ENCODE peak calls at places on chromosomes 5 and 9, in nine cellular contexts. One of them, this sample, is unnamed. For H3K9me3, the result is how much of the 10 kb centered on the place peaks cover.

GRCh38 chr9:39108145-39108544 is 179.8 kb downstream of the CNTNAP3 start:
- DNase-seq in CD8-positive, alpha-beta memory T cell: no peak
- DNase-seq in neural progenitor cell: no peak
- DNase-seq in OCI-LY7: no peak
- DNase-seq in left ventricle myocardium inferior: no peak
- DNase-seq in neuronal stem cell: no peak
- DNase-seq in heart left ventricle: no peak
- DNase-seq in WERI-Rb-1: peak
- DNase-seq in spleen: no peak
- DNase-seq in this sample: no peak

GRCh38 chr9:76744336-76744735 is 19.9 kb upstream of the PCA3 start:
- DNase-seq in CD8-positive, alpha-beta memory T cell: no peak
- DNase-seq in neural progenitor cell: no peak
- DNase-seq in OCI-LY7: no peak
- DNase-seq in left ventricle myocardium inferior: no peak
- DNase-seq in neuronal stem cell: no peak
- DNase-seq in heart left ventricle: no peak
- DNase-seq in WERI-Rb-1: no peak
- DNase-seq in spleen: no peak
- DNase-seq in this sample: no peak

GRCh38 chr5:26553079-26553478 is 485.3 kb downstream of the CDH9 start:
- DNase-seq in CD8-positive, alpha-beta memory T cell: no peak
- DNase-seq in neural progenitor cell: peak
- DNase-seq in OCI-LY7: no peak
- DNase-seq in left ventricle myocardium inferior: no peak
- DNase-seq in neuronal stem cell: peak
- DNase-seq in heart left ventricle: no peak
- DNase-seq in WERI-Rb-1: no peak
- DNase-seq in spleen: no peak
- DNase-seq in this sample: no peak

GRCh38 chr9:127264462-127265040 is at the start of gene GARNL3:
- DNase-seq in CD8-positive, alpha-beta memory T cell: no peak
- DNase-seq in neural progenitor cell: peak
- DNase-seq in OCI-LY7: no peak
- DNase-seq in left ventricle myocardium inferior: no peak
- DNase-seq in neuronal stem cell: no peak
- DNase-seq in heart left ventricle: no peak
- DNase-seq in WERI-Rb-1: no peak
- DNase-seq in spleen: no peak
- DNase-seq in this sample: no peak

GRCh38 chr9:129259373-129259772 is 81.3 kb upstream of the IER5L start:
- DNase-seq in CD8-positive, alpha-beta memory T cell: no peak
- DNase-seq in neural progenitor cell: no peak
- DNase-seq in OCI-LY7: no peak
- DNase-seq in left ventricle myocardium inferior: no peak
- DNase-seq in neuronal stem cell: no peak
- DNase-seq in heart left ventricle: no peak
- DNase-seq in WERI-Rb-1: no peak
- DNase-seq in spleen: peak
- DNase-seq in this sample: no peak

GRCh38 chr5:161096006-161096405 is 244.0 kb upstream of the ATP10B start:
- DNase-seq in CD8-positive, alpha-beta memory T cell: no peak
- DNase-seq in neural progenitor cell: no peak
- DNase-seq in OCI-LY7: no peak
- DNase-seq in left ventricle myocardium inferior: no peak
- DNase-seq in neuronal stem cell: no peak
- DNase-seq in heart left ventricle: no peak
- DNase-seq in WERI-Rb-1: no peak
- DNase-seq in spleen: no peak
- DNase-seq in this sample: no peak

GRCh38 chr5:14705556-14705955 is 41.0 kb downstream of the OTULIN start:
- DNase-seq in CD8-positive, alpha-beta memory T cell: no peak
- DNase-seq in neural progenitor cell: no peak
- DNase-seq in OCI-LY7: no peak
- DNase-seq in left ventricle myocardium inferior: no peak
- DNase-seq in neuronal stem cell: no peak
- DNase-seq in heart left ventricle: no peak
- DNase-seq in WERI-Rb-1: no peak
- DNase-seq in spleen: no peak
- DNase-seq in this sample: no peak

GRCh38 chr5:7680260-7680659 is 170.7 kb downstream of the CFAP90 start:
- DNase-seq in CD8-positive, alpha-beta memory T cell: no peak
- DNase-seq in neural progenitor cell: no peak
- DNase-seq in OCI-LY7: no peak
- DNase-seq in left ventricle myocardium inferior: no peak
- DNase-seq in neuronal stem cell: no peak
- DNase-seq in heart left ventricle: no peak
- DNase-seq in WERI-Rb-1: no peak
- DNase-seq in spleen: no peak
- DNase-seq in this sample: no peak

GRCh38 chr5:57889558-57889957 is 406.9 kb upstream of the ACTBL2 start:
- DNase-seq in CD8-positive, alpha-beta memory T cell: no peak
- DNase-seq in neural progenitor cell: peak
- DNase-seq in OCI-LY7: no peak
- DNase-seq in left ventricle myocardium inferior: no peak
- DNase-seq in neuronal stem cell: no peak
- DNase-seq in heart left ventricle: no peak
- DNase-seq in WERI-Rb-1: peak
- DNase-seq in spleen: no peak
- DNase-seq in this sample: no peak

DNA sequence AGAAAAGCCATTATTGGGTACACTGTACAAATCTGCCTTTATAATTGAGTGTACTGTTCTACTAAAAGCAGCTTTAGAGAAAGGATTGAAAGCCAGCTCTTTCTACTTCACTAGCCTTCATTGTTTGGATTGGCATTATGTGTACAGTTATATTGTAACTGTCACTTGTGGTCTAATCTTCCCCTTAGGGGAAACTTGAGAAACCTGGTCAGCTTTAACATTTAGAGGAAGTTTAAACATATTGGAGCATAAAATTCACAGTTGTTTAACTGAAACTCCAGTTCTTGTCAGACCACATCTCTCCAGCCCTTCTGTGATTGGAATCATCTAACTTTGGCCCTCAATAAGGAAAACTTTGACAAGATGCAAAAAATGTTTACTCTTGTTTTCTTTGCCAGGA is 24.6 kb downstream of the PIK3R1 start:
- DNase-seq in CD8-positive, alpha-beta memory T cell: no peak
- DNase-seq in neural progenitor cell: no peak
- DNase-seq in OCI-LY7: peak
- DNase-seq in left ventricle myocardium inferior: no peak
- DNase-seq in neuronal stem cell: no peak
- DNase-seq in heart left ventricle: no peak
- DNase-seq in WERI-Rb-1: no peak
- DNase-seq in spleen: no peak
- DNase-seq in this sample: no peak
- H3K4me3 ChIP-seq in CD8-positive, alpha-beta memory T cell: peak
- H3K4me3 ChIP-seq in neural progenitor cell: no peak
- H3K4me3 ChIP-seq in OCI-LY7: no peak
- H3K4me3 ChIP-seq in left ventricle myocardium inferior: peak
- H3K4me3 ChIP-seq in neuronal stem cell: no peak
- H3K4me3 ChIP-seq in heart left ventricle: no peak
- H3K4me3 ChIP-seq in WERI-Rb-1: no peak
- H3K4me3 ChIP-seq in spleen: no peak
- H3K4me3 ChIP-seq in this sample: no peak

GRCh38 chr5:80037366-80037765 is 2.2 kb downstream of the THBS4 start:
- DNase-seq in CD8-positive, alpha-beta memory T cell: no peak
- DNase-seq in neural progenitor cell: no peak
- DNase-seq in OCI-LY7: no peak
- DNase-seq in left ventricle myocardium inferior: no peak
- DNase-seq in neuronal stem cell: no peak
- DNase-seq in heart left ventricle: no peak
- DNase-seq in WERI-Rb-1: no peak
- DNase-seq in spleen: no peak
- DNase-seq in this sample: no peak
- H3K9me3 ChIP-seq in CD8-positive, alpha-beta memory T cell: under half
- H3K9me3 ChIP-seq in neural progenitor cell: under half
- H3K9me3 ChIP-seq in OCI-LY7: under half
- H3K9me3 ChIP-seq in left ventricle myocardium inferior: under half
- H3K9me3 ChIP-seq in neuronal stem cell: under half
- H3K9me3 ChIP-seq in heart left ventricle: under half
- H3K9me3 ChIP-seq in WERI-Rb-1: under half
- H3K9me3 ChIP-seq in spleen: under half
- H3K9me3 ChIP-seq in this sample: under half

GRCh38 chr5:179694561-179694960 is 4.2 kb upstream of the CANX start:
- DNase-seq in CD8-positive, alpha-beta memory T cell: no peak
- DNase-seq in neural progenitor cell: no peak
- DNase-seq in OCI-LY7: no peak
- DNase-seq in left ventricle myocardium inferior: no peak
- DNase-seq in neuronal stem cell: no peak
- DNase-seq in heart left ventricle: no peak
- DNase-seq in WERI-Rb-1: no peak
- DNase-seq in spleen: no peak
- DNase-seq in this sample: no peak

GRCh38 chr5:179697993-179698934 is 503 bp upstream of the CANX start:
- DNase-seq in CD8-positive, alpha-beta memory T cell: peak
- DNase-seq in neural progenitor cell: peak
- DNase-seq in OCI-LY7: peak
- DNase-seq in left ventricle myocardium inferior: peak
- DNase-seq in neuronal stem cell: peak
- DNase-seq in heart left ventricle: peak
- DNase-seq in WERI-Rb-1: peak
- DNase-seq in spleen: peak
- DNase-seq in this sample: peak

GRCh38 chr5:179696605-179697004 is 2.2 kb upstream of the CANX start:
- DNase-seq in CD8-positive, alpha-beta memory T cell: no peak
- DNase-seq in neural progenitor cell: no peak
- DNase-seq in OCI-LY7: peak
- DNase-seq in left ventricle myocardium inferior: no peak
- DNase-seq in neuronal stem cell: no peak
- DNase-seq in heart left ventricle: no peak
- DNase-seq in WERI-Rb-1: no peak
- DNase-seq in spleen: no peak
- DNase-seq in this sample: no peak

GRCh38 chr5:179698935-179699639 is at the start of gene CANX:
- DNase-seq in CD8-positive, alpha-beta memory T cell: no peak
- DNase-seq in neural progenitor cell: no peak
- DNase-seq in OCI-LY7: no peak
- DNase-seq in left ventricle myocardium inferior: no peak
- DNase-seq in neuronal stem cell: no peak
- DNase-seq in heart left ventricle: no peak
- DNase-seq in WERI-Rb-1: no peak
- DNase-seq in spleen: no peak
- DNase-seq in this sample: no peak

GRCh38 chr5:179697108-179697507 is 1.7 kb upstream of the CANX start:
- DNase-seq in CD8-positive, alpha-beta memory T cell: no peak
- DNase-seq in neural progenitor cell: no peak
- DNase-seq in OCI-LY7: no peak
- DNase-seq in left ventricle myocardium inferior: no peak
- DNase-seq in neuronal stem cell: no peak
- DNase-seq in heart left ventricle: no peak
- DNase-seq in WERI-Rb-1: no peak
- DNase-seq in spleen: no peak
- DNase-seq in this sample: no peak
- H3K4me3 ChIP-seq in CD8-positive, alpha-beta memory T cell: no peak
- H3K4me3 ChIP-seq in neural progenitor cell: no peak
- H3K4me3 ChIP-seq in OCI-LY7: peak
- H3K4me3 ChIP-seq in left ventricle myocardium inferior: no peak
- H3K4me3 ChIP-seq in neuronal stem cell: no peak
- H3K4me3 ChIP-seq in heart left ventricle: no peak
- H3K4me3 ChIP-seq in WERI-Rb-1: no peak
- H3K4me3 ChIP-seq in spleen: no peak
- H3K4me3 ChIP-seq in this sample: no peak

GRCh38 chr5:5219541-5219940 is 79.4 kb downstream of the ADAMTS16 start:
- DNase-seq in CD8-positive, alpha-beta memory T cell: no peak
- DNase-seq in neural progenitor cell: no peak
- DNase-seq in OCI-LY7: no peak
- DNase-seq in left ventricle myocardium inferior: no peak
- DNase-seq in neuronal stem cell: no peak
- DNase-seq in heart left ventricle: no peak
- DNase-seq in WERI-Rb-1: no peak
- DNase-seq in spleen: no peak
- DNase-seq in this sample: no peak
- H3K9me3 ChIP-seq in CD8-positive, alpha-beta memory T cell: under half
- H3K9me3 ChIP-seq in neural progenitor cell: under half
- H3K9me3 ChIP-seq in OCI-LY7: under half
- H3K9me3 ChIP-seq in left ventricle myocardium inferior: under half
- H3K9me3 ChIP-seq in neuronal stem cell: under half
- H3K9me3 ChIP-seq in heart left ventricle: under half
- H3K9me3 ChIP-seq in WERI-Rb-1: under half
- H3K9me3 ChIP-seq in spleen: under half
- H3K9me3 ChIP-seq in this sample: under half

DNA sequence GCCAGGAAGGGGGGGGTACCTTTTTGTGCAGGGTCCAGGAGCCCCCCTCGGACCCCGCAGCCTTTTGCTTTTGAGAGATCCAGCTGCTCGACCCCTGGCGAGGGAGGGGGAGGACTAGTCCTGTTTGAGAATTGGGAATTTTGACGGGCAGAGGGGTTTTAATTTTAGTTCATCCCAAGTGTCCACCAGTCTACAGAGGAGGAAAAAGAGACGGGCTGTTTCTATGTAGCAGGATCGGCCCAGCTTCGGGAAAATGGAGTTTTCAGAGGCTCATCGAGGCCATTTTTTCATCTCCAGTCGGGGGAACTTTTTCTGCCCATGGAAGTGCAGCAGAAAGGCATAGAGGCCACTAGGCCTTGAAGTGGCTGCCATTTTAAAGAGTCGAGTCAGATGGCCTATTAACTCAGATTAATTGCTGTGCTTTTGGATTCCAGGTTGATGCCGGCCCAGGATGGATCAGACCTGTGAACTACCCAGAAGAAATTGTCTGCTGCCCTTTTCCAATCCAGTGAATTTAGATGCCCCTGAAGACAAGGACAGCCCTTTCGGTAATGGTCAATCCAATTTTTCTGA is 1.2 kb downstream of the NSD1 start:
- DNase-seq in CD8-positive, alpha-beta memory T cell: no peak
- DNase-seq in neural progenitor cell: no peak
- DNase-seq in OCI-LY7: peak
- DNase-seq in left ventricle myocardium inferior: no peak
- DNase-seq in neuronal stem cell: no peak
- DNase-seq in heart left ventricle: no peak
- DNase-seq in WERI-Rb-1: no peak
- DNase-seq in spleen: no peak
- DNase-seq in this sample: no peak
- H3K4me3 ChIP-seq in CD8-positive, alpha-beta memory T cell: peak
- H3K4me3 ChIP-seq in neural progenitor cell: peak
- H3K4me3 ChIP-seq in OCI-LY7: peak
- H3K4me3 ChIP-seq in left ventricle myocardium inferior: peak
- H3K4me3 ChIP-seq in neuronal stem cell: no peak
- H3K4me3 ChIP-seq in heart left ventricle: peak
- H3K4me3 ChIP-seq in WERI-Rb-1: peak
- H3K4me3 ChIP-seq in spleen: peak
- H3K4me3 ChIP-seq in this sample: peak

DNA sequence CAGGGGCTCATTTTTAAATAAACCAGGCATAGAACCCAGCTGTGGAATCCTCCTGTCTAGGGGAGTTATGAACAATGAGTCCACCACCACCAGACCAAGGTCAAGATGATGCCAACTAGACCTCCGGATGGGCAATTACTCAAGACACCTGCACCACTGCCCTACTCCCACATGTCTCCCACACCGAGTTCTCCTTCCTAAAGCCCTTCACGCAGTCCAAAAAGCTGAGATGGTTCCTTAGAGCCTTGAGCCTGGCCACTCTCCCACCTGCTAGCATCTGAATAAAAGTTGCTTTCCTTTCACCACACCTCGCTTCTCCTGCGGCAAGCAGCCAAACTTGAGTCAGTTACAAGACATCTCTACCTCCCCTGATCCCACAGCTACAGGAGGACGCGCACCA is 15.4 kb upstream of the PPP1R26 start:
- DNase-seq in CD8-positive, alpha-beta memory T cell: no peak
- DNase-seq in neural progenitor cell: no peak
- DNase-seq in OCI-LY7: no peak
- DNase-seq in left ventricle myocardium inferior: no peak
- DNase-seq in neuronal stem cell: no peak
- DNase-seq in heart left ventricle: no peak
- DNase-seq in WERI-Rb-1: no peak
- DNase-seq in spleen: no peak
- DNase-seq in this sample: no peak
- H3K9me3 ChIP-seq in CD8-positive, alpha-beta memory T cell: under half
- H3K9me3 ChIP-seq in neural progenitor cell: under half
- H3K9me3 ChIP-seq in OCI-LY7: under half
- H3K9me3 ChIP-seq in left ventricle myocardium inferior: under half
- H3K9me3 ChIP-seq in neuronal stem cell: under half
- H3K9me3 ChIP-seq in heart left ventricle: under half
- H3K9me3 ChIP-seq in WERI-Rb-1: under half
- H3K9me3 ChIP-seq in spleen: under half
- H3K9me3 ChIP-seq in this sample: under half